ENCODE peak calls at places on chromosomes 11 and 22, in four cellular contexts. G, Q, C and X are unnamed samples.
A peak's percentile ranks its signal among the peaks of the same experiment; 100 is the strongest.

GRCh38 chr11:27011560-27012253 is 17.8 kb downstream of the FIBIN start:
- ATAC-seq in C (no peak), G (no peak), Q (no peak), X (no peak)

GRCh38 chr11:11876458-11876857 is 34.7 kb downstream of the USP47 start:
- ATAC-seq in Q (no peak), C (peak; percentile 80), G (no peak), X (no peak)

GRCh38 chr22:21696115-21696514 is 30.3 kb downstream of the PPIL2 start:
- ATAC-seq in Q (no peak), C (no peak), G (no peak), X (no peak)

GRCh38 chr11:19951558-19952083 is 208.7 kb downstream of the DBX1 start:
- ATAC-seq in Q (peak; percentile 51), C (peak; percentile 68), G (no peak), X (peak; percentile 46)

GRCh38 chr11:67312187-67313021 is 9.1 kb downstream of the SSH3 start:
- ATAC-seq in C (peak; percentile 55), G (peak; percentile 33), Q (no peak), X (no peak)

GRCh38 chr22:25661067-25661466 is 80.9 kb upstream of the MYO18B start:
- ATAC-seq in G (no peak), Q (no peak), C (no peak), X (peak; percentile 36)

GRCh38 chr22:11360632-11361031 is 4167.4 kb upstream of the OR11H1 start:
- ATAC-seq in G (no peak), C (no peak), Q (no peak), X (no peak)

GRCh38 chr11:64718084-64718779 is 4.8 kb downstream of the NRXN2 start:
- ATAC-seq in Q (no peak), C (no peak), G (no peak), X (no peak)

GRCh38 chr11:8732748-8733241 is 50.2 kb downstream of the RPL27A start:
- ATAC-seq in G (no peak), Q (peak; percentile 84), C (no peak), X (peak; percentile 93)

GRCh38 chr11:70482529-70482917 is 84.2 kb downstream of the CTTN start:
- ATAC-seq in Q (peak; percentile 78), C (no peak), G (no peak), X (peak; percentile 60)

GRCh38 chr11:124277809-124278208 is 21.6 kb downstream of the OR8G5 start:
- ATAC-seq in G (no peak), Q (no peak), C (no peak), X (no peak)

GRCh38 chr11:71418643-71419042 is 29.6 kb downstream of the DHCR7 start:
- ATAC-seq in C (no peak), G (no peak), Q (no peak), X (no peak)

GRCh38 chr22:49081926-49082325 is 745.7 kb downstream of the BRD1 start:
- ATAC-seq in Q (no peak), C (no peak), G (no peak), X (no peak)

GRCh38 chr22:40509401-40510134 is 127.0 kb downstream of the MRTFA start:
- ATAC-seq in G (no peak), Q (peak; percentile 45), C (no peak), X (peak; percentile 55)

GRCh38 chr11:123798079-123798478 is 8.1 kb downstream of the OR6M1 start:
- ATAC-seq in Q (no peak), G (no peak), C (no peak), X (no peak)

DNA sequence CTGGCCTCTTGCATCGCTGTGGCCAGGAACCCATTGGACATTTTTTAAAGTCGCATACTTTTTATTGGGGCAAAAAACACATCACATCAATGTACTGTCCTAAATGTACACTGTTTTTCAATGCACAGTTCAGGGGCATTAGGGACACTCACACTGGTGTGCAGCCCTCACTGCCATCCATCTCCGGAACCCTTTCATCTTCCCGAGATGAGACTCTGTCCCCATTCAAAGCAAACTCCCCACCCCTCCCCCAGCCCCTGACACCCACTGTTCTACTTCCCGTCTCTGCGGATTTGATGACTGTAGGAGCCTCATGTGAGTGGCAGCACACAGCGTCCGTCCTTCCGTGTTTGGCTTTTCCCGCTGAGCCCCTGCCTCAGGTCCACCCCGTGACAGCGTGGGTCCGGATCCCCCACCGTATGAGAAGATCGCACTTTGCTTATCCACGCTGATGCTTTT is 41.8 kb upstream of the TH start:
- ATAC-seq in Q (no peak), G (peak; percentile 60), C (no peak), X (no peak)
- H3K4me3 ChIP-seq in Q (no peak overlapping the region), G (no peak overlapping the region), C (no peak overlapping the region), X (no peak overlapping the region)

DNA sequence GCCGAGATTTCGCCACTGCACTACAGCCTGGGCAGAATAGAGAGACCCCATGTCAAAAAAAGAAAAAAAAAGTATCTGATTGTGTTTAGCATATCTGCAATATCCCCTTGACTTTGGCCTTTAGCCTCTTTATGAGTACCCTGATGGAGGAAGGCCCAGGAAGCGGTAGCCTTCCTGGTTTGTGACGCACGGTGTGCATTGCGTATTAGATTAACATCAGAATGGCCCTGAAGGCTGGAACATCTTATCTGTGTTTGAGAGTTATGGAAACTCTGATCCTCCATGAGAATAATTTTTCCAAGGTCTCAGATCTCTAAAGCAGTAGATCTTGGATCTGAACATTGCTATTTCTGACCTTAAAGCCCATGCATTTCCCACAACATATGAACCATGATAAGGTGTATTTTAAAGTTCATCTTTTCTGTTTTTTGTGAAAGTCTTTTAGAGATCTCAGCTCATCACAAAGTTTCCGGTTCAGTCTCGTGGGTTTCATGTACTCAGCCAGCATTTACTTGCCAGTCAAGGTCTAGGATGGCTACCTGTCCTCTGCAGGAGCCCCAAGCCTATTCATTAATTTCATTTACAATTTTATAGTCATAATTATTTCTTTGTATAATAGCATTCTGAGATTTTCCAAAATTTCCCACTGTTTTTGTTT is 663 bp upstream of the FDX1 start:
- ATAC-seq in G (no peak), Q (no peak), C (no peak), X (no peak)
- H3K4me3 ChIP-seq in G (peak overlapping the region; percentile 83), Q (peak overlapping the region; percentile 73), C (peak overlapping the region; percentile 70), X (peak overlapping the region; percentile 96)

GRCh38 chr11:58659910-58660570 is 37.6 kb downstream of the CNTF start:
- ATAC-seq in Q (no peak), C (no peak), G (no peak), X (no peak)
- H3K4me3 ChIP-seq in Q (no peak overlapping the region), C (no peak overlapping the region), G (no peak overlapping the region), X (no peak overlapping the region)

GRCh38 chr11:69375316-69376154 is 81.6 kb downstream of the MYEOV start:
- ATAC-seq in G (no peak), Q (no peak), C (no peak), X (no peak)
- H3K4me3 ChIP-seq in G (no peak overlapping the region), Q (no peak overlapping the region), C (no peak overlapping the region), X (no peak overlapping the region)

GRCh38 chr11:111364503-111364902 is 14.6 kb downstream of the POU2AF1 start:
- ATAC-seq in Q (no peak), G (no peak), C (no peak), X (no peak)
- H3K4me3 ChIP-seq in Q (no peak overlapping the region), G (no peak overlapping the region), C (no peak overlapping the region), X (no peak overlapping the region)

GRCh38 chr22:32533265-32534068 is 58.9 kb downstream of the FBXO7 start:
- ATAC-seq in C (no peak), G (no peak), Q (no peak), X (no peak)
- H3K4me3 ChIP-seq in C (no peak overlapping the region), G (no peak overlapping the region), Q (no peak overlapping the region), X (peak overlapping the region; percentile 19)

GRCh38 chr11:35567737-35568465 is 42.5 kb upstream of the PAMR1 start:
- ATAC-seq in Q (no peak), G (no peak), C (no peak), X (no peak)

GRCh38 chr11:35564246-35564595 is 38.8 kb upstream of the PAMR1 start:
- ATAC-seq in C (no peak), G (no peak), Q (no peak), X (no peak)

GRCh38 chr11:35566885-35567284 is 41.5 kb upstream of the PAMR1 start:
- ATAC-seq in Q (no peak), C (no peak), G (no peak), X (no peak)

GRCh38 chr11:35563413-35564245 is 38.2 kb upstream of the PAMR1 start:
- ATAC-seq in Q (no peak), C (no peak), G (no peak), X (no peak)

DNA sequence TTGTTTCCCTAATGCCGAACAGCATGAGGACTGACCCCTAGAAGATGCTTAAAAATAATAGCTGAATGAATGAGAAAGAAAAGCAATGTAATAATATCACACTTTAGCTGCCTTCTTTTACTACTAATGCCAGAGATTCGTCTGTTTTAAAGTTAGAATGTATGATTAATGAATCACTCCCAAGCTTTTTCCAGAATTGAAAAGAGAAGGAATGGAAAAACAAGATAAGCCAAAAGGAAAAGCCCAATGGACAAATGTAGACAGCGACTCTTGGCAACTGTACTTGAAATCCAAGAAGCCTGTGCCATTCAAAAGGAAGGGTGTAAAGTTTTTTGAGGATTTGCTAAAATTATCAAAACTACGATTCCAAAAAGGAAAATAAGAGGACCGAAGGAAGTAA is 40.7 kb upstream of the PAMR1 start:
- ATAC-seq in Q (no peak), C (no peak), G (no peak), X (no peak)
- H3K4me3 ChIP-seq in Q (no peak overlapping the region), C (no peak overlapping the region), G (no peak overlapping the region), X (no peak overlapping the region)

GRCh38 chr22:27100789-27101188 is 443.4 kb downstream of the MIAT start:
- ATAC-seq in Q (no peak), G (no peak), C (no peak), X (peak; percentile 11)
- H3K4me3 ChIP-seq in Q (no peak overlapping the region), G (no peak overlapping the region), C (no peak overlapping the region), X (no peak overlapping the region)

GRCh38 chr11:47987781-47988180 is 7.4 kb downstream of the PTPRJ start:
- ATAC-seq in Q (no peak), C (no peak), G (no peak), X (no peak)
- H3K4me3 ChIP-seq in Q (no peak overlapping the region), C (no peak overlapping the region), G (peak overlapping the region; percentile 4), X (no peak overlapping the region)